ENCODE peak calls at places on chromosome 15, in eight cellular contexts. P, E, M, C, I, D, Z and R are unnamed samples. For H3K27me3, the result is how much of the 10 kb centered on the place peaks cover.

GRCh38 chr15:74406992-74407705 is 26.6 kb downstream of the SEMA7A start:
- DNase-seq in P (no peak), E (peak), M (no peak), C (peak), I (peak), D (peak), Z (peak), R (no peak)

GRCh38 chr15:77118787-77119410 is 48.0 kb upstream of the TSPAN3 start:
- DNase-seq in P (peak), E (peak), M (no peak), C (no peak), I (peak), D (peak), Z (peak), R (no peak)

GRCh38 chr15:68572921-68573320 is 5.9 kb upstream of the CORO2B start:
- DNase-seq in P (no peak), E (no peak), M (no peak), C (no peak), I (no peak), D (no peak), Z (no peak), R (no peak)

GRCh38 chr15:56459096-56459495 is 5.8 kb downstream of the MNS1 start:
- DNase-seq in P (no peak), E (no peak), M (no peak), C (no peak), I (no peak), D (no peak), Z (no peak), R (no peak)

GRCh38 chr15:35023794-35024193 is 35.7 kb upstream of the ZNF770 start:
- DNase-seq in P (no peak), E (no peak), M (no peak), C (no peak), I (no peak), D (no peak), Z (no peak), R (no peak)

GRCh38 chr15:76336254-76337046 is at the start of gene ISL2:
- DNase-seq in P (peak), E (peak), M (no peak), C (peak), I (peak), D (no peak), Z (no peak), R (peak)

GRCh38 chr15:75712668-75713337 is at the start of gene CSPG4:
- DNase-seq in P (peak), E (peak), M (no peak), C (peak), I (peak), D (no peak), Z (peak), R (no peak)

GRCh38 chr15:29567336-29567735 is 254.9 kb downstream of the TJP1 start:
- DNase-seq in P (no peak), E (no peak), M (no peak), C (no peak), I (no peak), D (no peak), Z (no peak), R (no peak)

GRCh38 chr15:61195116-61196002 is 33.7 kb downstream of the RORA start:
- DNase-seq in P (peak), E (peak), M (no peak), C (peak), I (peak), D (no peak), Z (no peak), R (no peak)

GRCh38 chr15:56871180-56871579 is 47.3 kb upstream of the TCF12 start:
- DNase-seq in P (no peak), E (peak), M (no peak), C (no peak), I (no peak), D (no peak), Z (no peak), R (no peak)

GRCh38 chr15:89143503-89144162 is 55.4 kb downstream of the ABHD2 start:
- DNase-seq in P (peak), E (peak), M (no peak), C (no peak), I (no peak), D (no peak), Z (no peak), R (no peak)

GRCh38 chr15:47293763-47294162 is 423.5 kb upstream of the SEMA6D start:
- DNase-seq in P (peak), E (peak), M (no peak), C (no peak), I (peak), D (no peak), Z (peak), R (no peak)

GRCh38 chr15:90205050-90205848 is 4.1 kb downstream of the SEMA4B start:
- DNase-seq in P (no peak), E (no peak), M (no peak), C (no peak), I (no peak), D (no peak), Z (no peak), R (no peak)

GRCh38 chr15:40343512-40343911 is 2.8 kb upstream of the CCDC9B start:
- DNase-seq in P (no peak), E (peak), M (no peak), C (no peak), I (no peak), D (no peak), Z (no peak), R (no peak)

GRCh38 chr15:51119120-51119519 is 24.4 kb upstream of the TNFAIP8L3 start:
- DNase-seq in P (no peak), E (no peak), M (no peak), C (no peak), I (no peak), D (no peak), Z (no peak), R (no peak)

GRCh38 chr15:54150255-54150654 is 172.0 kb downstream of the UNC13C start:
- DNase-seq in P (peak), E (peak), M (no peak), C (no peak), I (no peak), D (no peak), Z (no peak), R (no peak)

GRCh38 chr15:60898896-60899295 is 330.2 kb downstream of the RORA start:
- DNase-seq in P (no peak), E (no peak), M (no peak), C (no peak), I (no peak), D (no peak), Z (no peak), R (no peak)

GRCh38 chr15:31366169-31366734 is 39.6 kb downstream of the KLF13 start:
- DNase-seq in P (peak), E (no peak), M (no peak), C (peak), I (no peak), D (peak), Z (peak), R (no peak)

GRCh38 chr15:70793694-70794093 is 30.3 kb upstream of the UACA start:
- DNase-seq in P (no peak), E (no peak), M (no peak), C (no peak), I (no peak), D (no peak), Z (no peak), R (no peak)

GRCh38 chr15:79394231-79394630 is 37.9 kb upstream of the MINAR1 start:
- DNase-seq in P (no peak), E (peak), M (no peak), C (no peak), I (no peak), D (no peak), Z (no peak), R (no peak)

GRCh38 chr15:63188247-63188936 is 1.0 kb upstream of the RAB8B start:
- DNase-seq in P (no peak), E (no peak), M (no peak), C (no peak), I (peak), D (no peak), Z (no peak), R (no peak)

GRCh38 chr15:92077353-92078080 is 224.0 kb downstream of the SLCO3A1 start:
- DNase-seq in P (peak), E (peak), M (no peak), C (peak), I (peak), D (peak), Z (peak), R (no peak)

GRCh38 chr15:100987143-100987542 is 68.0 kb downstream of the LRRK1 start:
- DNase-seq in P (no peak), E (peak), M (no peak), C (no peak), I (no peak), D (no peak), Z (no peak), R (no peak)

GRCh38 chr15:60656041-60656440 is 177.1 kb upstream of the ICE2 start:
- DNase-seq in P (no peak), E (no peak), M (no peak), C (no peak), I (no peak), D (no peak), Z (no peak), R (no peak)

GRCh38 chr15:38899300-38899699 is 334.7 kb upstream of the RASGRP1 start:
- DNase-seq in P (no peak), E (peak), M (no peak), C (no peak), I (no peak), D (no peak), Z (no peak), R (no peak)

GRCh38 chr15:26201177-26201858 is 338.2 kb upstream of the ATP10A start:
- DNase-seq in P (no peak), E (no peak), M (no peak), C (no peak), I (peak), D (no peak), Z (no peak), R (no peak)

GRCh38 chr15:84962975-84963374 is 18.7 kb upstream of the PDE8A start:
- DNase-seq in P (no peak), E (no peak), M (no peak), C (no peak), I (no peak), D (no peak), Z (no peak), R (no peak)

GRCh38 chr15:72778796-72779195 is 4.8 kb downstream of the ADPGK start:
- DNase-seq in P (no peak), E (peak), M (no peak), C (no peak), I (no peak), D (no peak), Z (no peak), R (no peak)

GRCh38 chr15:31300208-31300661 is 26.4 kb upstream of the KLF13 start:
- DNase-seq in P (peak), E (no peak), M (peak), C (peak), I (no peak), D (peak), Z (no peak), R (peak)

GRCh38 chr15:35626531-35626930 is 80.6 kb upstream of the DPH6 start:
- DNase-seq in P (no peak), E (peak), M (no peak), C (no peak), I (no peak), D (no peak), Z (no peak), R (no peak)

GRCh38 chr15:58677426-58677825 is 72.1 kb downstream of the ADAM10 start:
- DNase-seq in P (no peak), E (no peak), M (no peak), C (no peak), I (no peak), D (no peak), Z (no peak), R (no peak)
- TF ChIP-seq CTCF in P (no peak), E (no peak), M (no peak), C (no peak), I (no peak), D (peak), Z (no peak), R (no peak)

GRCh38 chr15:52801748-52802085 is 11.6 kb upstream of the ONECUT1 start:
- DNase-seq in P (no peak), E (no peak), M (no peak), C (no peak), I (peak), D (no peak), Z (no peak), R (no peak)
- H3K27me3 ChIP-seq in P (under half), E (half or more), M (half or more), C (half or more), I (half or more), D (under half), Z (under half), R (under half)

GRCh38 chr15:80584561-80584964 is 110.5 kb upstream of the ABHD17C start:
- DNase-seq in P (no peak), E (no peak), M (peak), C (peak), I (peak), D (no peak), Z (no peak), R (no peak)
- TF ChIP-seq CTCF in P (no peak), E (no peak), M (no peak), C (peak), I (no peak), D (no peak), Z (no peak), R (no peak)

DNA sequence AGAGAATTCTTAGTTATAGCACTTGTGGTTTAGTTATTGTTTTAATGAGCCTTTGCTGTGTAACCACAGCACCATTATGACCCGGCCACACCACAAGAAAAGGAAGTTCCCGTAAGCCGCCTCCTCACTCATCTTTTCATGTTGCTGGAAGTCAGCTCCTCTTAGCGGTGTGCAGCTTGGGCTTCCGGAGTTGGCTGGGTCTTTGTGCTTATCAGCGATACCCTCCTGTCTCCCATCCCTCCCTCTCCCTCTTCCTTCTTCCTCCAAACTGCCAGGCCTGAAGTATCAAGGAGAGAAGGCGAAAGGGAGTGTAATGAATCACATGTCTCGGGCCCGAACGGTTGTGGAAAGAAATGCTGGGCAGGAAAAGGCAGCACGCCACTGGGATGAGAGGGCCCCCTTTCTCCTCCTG is 353.5 kb downstream of the MCTP2 start:
- DNase-seq in P (no peak), E (no peak), M (no peak), C (no peak), I (no peak), D (no peak), Z (peak), R (no peak)
- H3K27me3 ChIP-seq in P (under half), E (under half), M (under half), C (under half), I (under half), D (under half), Z (under half), R (under half)